ENCODE peak calls at places on chromosome 22, in seven cellular contexts. L, R, T, U, Q, V and P are unnamed samples.

GRCh38 chr22:32695451-32695891 is 106.0 kb upstream of the TIMP3 start:
- DNase-seq in U (no peak), V (peak), L (peak), R (peak), T (no peak), Q (no peak), P (peak)

GRCh38 chr22:23285734-23286133 is 105.4 kb downstream of the BCR start:
- DNase-seq in U (no peak), L (peak), V (no peak), R (no peak), T (no peak), Q (no peak), P (no peak)

GRCh38 chr22:40857309-40857851 is 432 bp downstream of the XPNPEP3 start:
- DNase-seq in Q (no peak), U (no peak), V (peak), R (no peak), L (no peak), T (no peak), P (peak)

GRCh38 chr22:48039326-48039725 is 1276.9 kb downstream of the TBC1D22A start:
- DNase-seq in V (no peak), L (no peak), Q (no peak), R (no peak), T (no peak), U (no peak), P (no peak)

GRCh38 chr22:26554956-26555355 is 35.0 kb downstream of the TPST2 start:
- DNase-seq in Q (no peak), L (no peak), U (no peak), T (no peak), R (peak), V (no peak), P (no peak)

GRCh38 chr22:32745251-32745995 is 56.1 kb upstream of the TIMP3 start:
- DNase-seq in Q (peak), U (peak), V (peak), L (peak), R (peak), T (peak), P (peak)

GRCh38 chr22:46362934-46363515 is 27.5 kb downstream of the TRMU start:
- DNase-seq in U (no peak), R (no peak), Q (no peak), V (no peak), L (no peak), T (no peak), P (no peak)

GRCh38 chr22:23509571-23510302 is 70.4 kb downstream of the IGLL1 start:
- DNase-seq in L (peak), Q (no peak), U (no peak), T (no peak), V (peak), R (peak), P (peak)

GRCh38 chr22:45638834-45639746 is 32.5 kb upstream of the ATXN10 start:
- DNase-seq in V (peak), L (no peak), R (no peak), U (no peak), T (no peak), Q (peak), P (no peak)

GRCh38 chr22:29907753-29908515 is 25.0 kb downstream of the MTMR3 start:
- DNase-seq in V (peak), U (peak), R (peak), L (peak), T (no peak), Q (peak), P (peak)

GRCh38 chr22:40635008-40635939 is 1.2 kb downstream of the MRTFA start:
- DNase-seq in Q (no peak), R (no peak), T (no peak), V (peak), L (peak), U (no peak), P (no peak)

GRCh38 chr22:23152238-23153114 is 7.2 kb downstream of the RAB36 start:
- DNase-seq in T (no peak), Q (no peak), L (no peak), U (no peak), R (no peak), V (no peak), P (no peak)

GRCh38 chr22:32802291-32802826 is 854 bp downstream of the TIMP3 start:
- DNase-seq in U (no peak), L (no peak), Q (no peak), V (peak), T (no peak), R (no peak), P (peak)

GRCh38 chr22:29329581-29329980 is 14.1 kb upstream of the RASL10A start:
- DNase-seq in Q (no peak), L (no peak), V (no peak), T (no peak), U (no peak), R (no peak), P (no peak)

GRCh38 chr22:19118601-19118880 is 3.7 kb downstream of the DGCR2 start:
- DNase-seq in U (no peak), L (no peak), Q (no peak), R (no peak), T (no peak), V (no peak), P (no peak)
- H3K9ac ChIP-seq in U (no peak), L (no peak), Q (no peak), R (no peak), T (no peak), V (no peak), P (no peak)

DNA sequence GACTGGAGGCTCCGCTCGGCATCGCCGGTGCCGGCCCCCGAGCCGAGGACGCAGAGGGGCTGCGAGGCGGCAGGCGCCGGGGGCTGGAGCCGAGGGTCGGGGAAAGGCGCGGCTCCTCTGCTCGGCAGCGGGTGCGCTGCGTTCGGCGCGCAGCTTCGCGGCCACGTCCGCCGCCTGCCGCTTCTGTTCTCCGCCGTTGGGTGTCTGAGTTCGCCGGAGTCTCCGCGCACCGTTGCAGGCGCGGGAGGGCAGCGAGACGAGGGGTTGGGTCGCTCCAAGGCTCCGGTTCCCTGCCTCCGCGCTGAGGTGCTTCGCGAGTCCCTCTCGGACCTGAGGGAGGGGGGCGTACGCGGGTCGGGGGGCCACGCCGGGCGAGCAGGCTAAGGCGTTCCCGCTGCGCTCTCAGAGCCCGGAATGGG is 350 bp downstream of the MN1 start:
- DNase-seq in V (peak), Q (no peak), U (peak), T (peak), R (peak), L (peak), P (peak)
- H3K9ac ChIP-seq in V (peak), Q (no peak), U (peak), T (peak), R (peak), L (peak), P (no peak)

DNA sequence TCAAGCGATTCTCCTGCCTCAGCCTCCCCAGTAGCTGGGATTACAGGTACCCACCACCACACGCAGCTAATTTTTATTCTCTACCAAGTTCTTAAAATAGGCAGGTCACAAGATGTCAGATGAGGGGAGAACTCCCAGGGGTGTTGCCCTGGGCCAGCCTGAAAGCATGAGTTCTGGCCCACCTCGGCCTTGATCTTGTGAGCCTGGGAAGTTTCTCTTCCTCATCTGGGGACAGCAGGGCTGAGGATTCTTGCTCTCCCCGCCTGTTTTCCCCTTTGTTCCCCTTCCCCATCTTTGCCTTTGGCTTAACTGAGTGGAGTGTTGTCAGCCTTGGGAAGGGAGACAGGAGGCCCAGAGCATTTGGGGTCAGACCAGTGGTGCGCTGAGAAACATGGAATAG is 3.5 kb downstream of the PDXP start:
- DNase-seq in T (no peak), V (no peak), U (no peak), L (no peak), R (no peak), Q (no peak), P (no peak)
- H3K9ac ChIP-seq in T (no peak), V (peak), U (no peak), L (peak), R (no peak), Q (no peak), P (no peak)

DNA sequence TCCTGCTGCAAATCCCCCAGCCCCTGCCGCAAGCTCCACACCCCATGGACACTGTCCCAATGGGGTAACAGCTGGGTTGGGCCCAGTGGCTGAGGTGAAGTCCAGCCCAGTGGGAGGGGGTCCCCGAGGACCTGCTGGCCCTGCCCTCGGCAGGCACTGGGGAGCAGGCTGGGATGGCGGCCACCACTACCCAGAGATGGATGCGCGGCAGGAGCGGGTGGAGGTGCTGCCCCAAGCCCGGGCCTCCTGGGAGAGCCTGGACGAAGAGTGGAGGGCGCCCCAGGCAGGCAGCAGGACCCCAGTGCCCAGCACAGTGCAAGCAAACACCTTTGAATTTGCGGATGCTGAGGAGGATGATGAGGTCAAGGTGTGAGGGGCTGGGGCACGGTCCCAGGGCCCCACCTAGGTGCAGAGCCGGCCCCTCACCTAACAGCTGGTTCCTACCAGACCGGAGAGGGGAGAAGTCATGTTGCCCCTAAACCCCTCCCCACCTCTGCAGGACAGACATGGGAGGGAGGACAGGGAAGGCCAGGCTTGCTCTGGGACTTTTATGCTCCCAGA is 8.2 kb downstream of the CDC42EP1 start:
- DNase-seq in L (no peak), R (peak), T (no peak), U (no peak), V (no peak), Q (no peak), P (no peak)
- H3K9ac ChIP-seq in L (no peak), R (peak), T (no peak), U (no peak), V (no peak), Q (peak), P (no peak)

GRCh38 chr22:50676211-50676636 is 3.6 kb downstream of the SHANK3 start:
- DNase-seq in R (no peak), T (no peak), Q (no peak), V (no peak), U (no peak), L (no peak), P (no peak)

GRCh38 chr22:50674127-50674493 is 1.5 kb downstream of the SHANK3 start:
- DNase-seq in L (no peak), V (no peak), R (no peak), Q (no peak), T (no peak), U (peak), P (no peak)

GRCh38 chr22:50675553-50676199 is 3.1 kb downstream of the SHANK3 start:
- DNase-seq in Q (no peak), R (no peak), U (no peak), T (no peak), L (no peak), V (no peak), P (no peak)

GRCh38 chr22:50673231-50674126 is 856 bp downstream of the SHANK3 start:
- DNase-seq in T (peak), Q (no peak), R (peak), V (no peak), L (no peak), U (peak), P (no peak)

GRCh38 chr22:50674606-50675552 is 2.3 kb downstream of the SHANK3 start:
- DNase-seq in U (peak), L (no peak), R (peak), V (peak), T (peak), Q (peak), P (peak)
- H3K9ac ChIP-seq in U (peak), L (no peak), R (peak), V (no peak), T (peak), Q (peak), P (no peak)

DNA sequence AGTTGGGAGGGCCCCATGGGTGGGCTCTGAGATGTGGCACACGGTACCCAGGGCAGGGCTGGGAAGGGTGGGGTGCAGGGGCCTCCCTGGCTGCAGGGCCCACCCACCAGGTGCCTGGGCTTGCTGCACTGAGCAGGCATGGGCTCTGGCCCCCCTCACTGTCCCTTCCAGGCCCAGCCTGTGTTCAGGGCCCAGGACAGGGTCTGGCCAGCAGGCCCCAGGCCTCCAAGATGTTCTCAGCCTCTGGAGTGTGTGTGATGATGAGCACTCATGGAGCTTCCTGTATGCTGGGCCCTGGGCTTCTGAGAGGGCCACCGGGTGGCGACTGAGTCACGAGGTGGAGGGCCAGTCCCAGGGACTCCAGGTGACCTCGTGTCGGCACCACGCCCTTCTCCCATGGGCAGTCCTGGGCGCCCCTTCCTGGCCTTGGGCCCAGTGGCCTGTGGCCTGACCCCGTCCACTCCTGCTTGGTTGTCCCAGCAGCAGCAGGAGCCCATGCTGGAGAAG is 55.9 kb upstream of the CCDC188 start:
- DNase-seq in V (peak), L (peak), Q (peak), T (no peak), R (no peak), U (no peak), P (no peak)
- H3K9ac ChIP-seq in V (peak), L (peak), Q (peak), T (no peak), R (peak), U (no peak), P (no peak)

GRCh38 chr22:50530280-50530856 is 556 bp upstream of the TYMP start:
- DNase-seq in U (no peak), V (peak), T (no peak), R (no peak), Q (peak), L (peak), P (peak)

GRCh38 chr22:50530857-50531545 is 1.2 kb upstream of the TYMP start:
- DNase-seq in T (no peak), Q (peak), U (no peak), R (peak), V (peak), L (peak), P (peak)

GRCh38 chr22:50532824-50533344 is 3.1 kb upstream of the TYMP start:
- DNase-seq in Q (no peak), T (no peak), L (no peak), V (no peak), U (no peak), R (no peak), P (no peak)

GRCh38 chr22:50531546-50532352 is 1.9 kb upstream of the TYMP start:
- DNase-seq in Q (peak), T (no peak), V (peak), U (peak), L (peak), R (peak), P (peak)

GRCh38 chr22:50532353-50532700 is 2.5 kb upstream of the TYMP start:
- DNase-seq in Q (no peak), T (no peak), L (no peak), R (no peak), V (no peak), U (peak), P (no peak)
- H3K9ac ChIP-seq in Q (peak), T (peak), L (peak), R (peak), V (peak), U (peak), P (peak)